ENCODE peak calls at places on chromosomes 3 and 15, in five cellular contexts. K, E, L, Z and R are unnamed samples.

GRCh38 chr3:150299221-150299620 is 108.9 kb upstream of the TSC22D2 start:
- DNase-seq in K (no peak), E (no peak), L (no peak), Z (no peak), R (no peak)

GRCh38 chr3:144502398-144502797 is 530.8 kb downstream of the DIPK2A start:
- DNase-seq in K (no peak), E (no peak), L (no peak), Z (no peak), R (no peak)

GRCh38 chr3:195752066-195752465 is 31.3 kb downstream of the MUC20 start:
- DNase-seq in K (no peak), E (no peak), L (no peak), Z (no peak), R (no peak)

GRCh38 chr15:31364301-31365031 is 37.8 kb downstream of the KLF13 start:
- DNase-seq in K (no peak), E (peak), L (no peak), Z (peak), R (no peak)

GRCh38 chr3:194876403-194877165 is 190.9 kb downstream of the FAM43A start:
- DNase-seq in K (no peak), E (no peak), L (no peak), Z (no peak), R (no peak)

GRCh38 chr15:90603893-90604292 is 74.2 kb downstream of the CRTC3 start:
- DNase-seq in K (no peak), E (peak), L (no peak), Z (peak), R (no peak)

GRCh38 chr3:134378384-134378783 is 4.1 kb upstream of the AMOTL2 start:
- DNase-seq in K (no peak), E (no peak), L (no peak), Z (no peak), R (no peak)

GRCh38 chr3:157913751-157914150 is 192.5 kb downstream of the SHOX2 start:
- DNase-seq in K (no peak), E (no peak), L (no peak), Z (no peak), R (no peak)

GRCh38 chr3:16462679-16463078 is 50.8 kb downstream of the RFTN1 start:
- DNase-seq in K (no peak), E (no peak), L (no peak), Z (no peak), R (no peak)

GRCh38 chr3:188090626-188091309 is 63.2 kb upstream of the LPP start:
- DNase-seq in K (peak), E (no peak), L (peak), Z (no peak), R (no peak)

GRCh38 chr3:24254649-24255048 is 240.0 kb downstream of the THRB start:
- DNase-seq in K (no peak), E (no peak), L (no peak), Z (no peak), R (no peak)

GRCh38 chr3:32719335-32719734 is 34.3 kb downstream of the CNOT10 start:
- DNase-seq in K (no peak), E (no peak), L (no peak), Z (no peak), R (no peak)

GRCh38 chr15:67741313-67741712 is 84.0 kb upstream of the SKOR1 start:
- DNase-seq in K (no peak), E (no peak), L (no peak), Z (no peak), R (no peak)

GRCh38 chr15:63140936-63141335 is 16.3 kb downstream of the RPS27L start:
- DNase-seq in K (no peak), E (no peak), L (no peak), Z (no peak), R (no peak)

GRCh38 chr3:119672791-119673190 is 4.4 kb downstream of the COX17 start:
- DNase-seq in K (no peak), E (no peak), L (no peak), Z (no peak), R (no peak)

GRCh38 chr3:14616606-14617507 is 34.7 kb upstream of the CCDC174 start:
- DNase-seq in K (no peak), E (no peak), L (no peak), Z (no peak), R (no peak)

GRCh38 chr3:173588547-173588946 is 191.0 kb downstream of the NLGN1 start:
- DNase-seq in K (no peak), E (no peak), L (no peak), Z (no peak), R (no peak)

GRCh38 chr3:18363367-18363766 is 61.8 kb downstream of the SATB1 start:
- DNase-seq in K (no peak), E (no peak), L (no peak), Z (no peak), R (no peak)

GRCh38 chr15:26736502-26737248 is 36.2 kb downstream of the GABRB3 start:
- DNase-seq in K (no peak), E (no peak), L (no peak), Z (no peak), R (peak)

GRCh38 chr3:63914312-63914711 is 2.1 kb upstream of the SCAANT1 start:
- DNase-seq in K (no peak), E (no peak), L (no peak), Z (no peak), R (no peak)

GRCh38 chr3:177424541-177424940 is 227.3 kb upstream of the TBL1XR1 start:
- DNase-seq in K (no peak), E (no peak), L (no peak), Z (no peak), R (no peak)

GRCh38 chr3:127393131-127393820 is 105.4 kb upstream of the PRR20G start:
- DNase-seq in K (no peak), E (peak), L (no peak), Z (no peak), R (no peak)

GRCh38 chr15:35293353-35294130 is 208.4 kb upstream of the NANOGP8 start:
- DNase-seq in K (no peak), E (no peak), L (no peak), Z (no peak), R (no peak)

GRCh38 chr3:63349583-63350177 is 71.6 kb downstream of the SYNPR start:
- DNase-seq in K (peak), E (no peak), L (peak), Z (no peak), R (peak)

GRCh38 chr3:147409143-147410121 is at the start of gene ZIC1:
- DNase-seq in K (no peak), E (no peak), L (no peak), Z (no peak), R (no peak)

GRCh38 chr3:50248387-50248786 is 12.4 kb downstream of the GNAI2 start:
- DNase-seq in K (no peak), E (peak), L (no peak), Z (no peak), R (no peak)

GRCh38 chr3:170560296-170560695 is 25.6 kb downstream of the SLC7A14 start:
- DNase-seq in K (no peak), E (no peak), L (no peak), Z (no peak), R (no peak)

GRCh38 chr15:31391687-31392671 is 65.3 kb downstream of the KLF13 start:
- DNase-seq in K (no peak), E (peak), L (no peak), Z (peak), R (peak)

GRCh38 chr15:67133738-67134576 is 68.6 kb downstream of the SMAD3 start:
- DNase-seq in K (no peak), E (no peak), L (no peak), Z (peak), R (no peak)

GRCh38 chr3:14650193-14650592 is 1.4 kb upstream of the CCDC174 start:
- DNase-seq in K (no peak), E (no peak), L (no peak), Z (no peak), R (no peak)

GRCh38 chr3:176789281-176789705 is 408.0 kb downstream of the TBL1XR1 start:
- DNase-seq in K (peak), E (no peak), L (no peak), Z (no peak), R (no peak)

GRCh38 chr15:88419830-88420229 is 47.4 kb downstream of the MRPL46 start:
- DNase-seq in K (no peak), E (no peak), L (no peak), Z (no peak), R (no peak)